ENCODE peak calls at places on chromosomes 5 and 9, in five cellular contexts. B is H9, N is neuronal stem cell, F is mesenchymal stem cell, G is trophoblast cell. T is an unnamed sample.

GRCh38 chr5:150626853-150627276 is 13.6 kb upstream of the SYNPO start:
- DNase-seq in N (no peak), F (no peak), B (no peak), G (peak; percentile 73), T (no peak)

GRCh38 chr5:68239485-68239884 is 23.9 kb downstream of the PIK3R1 start:
- DNase-seq in N (no peak), F (peak; percentile 90), B (no peak), G (peak; percentile 39), T (peak; percentile 90)

GRCh38 chr5:33890633-33891032 is 1.2 kb downstream of the ADAMTS12 start:
- DNase-seq in F (peak; percentile 71), G (no peak), B (peak; percentile 44), N (no peak), T (peak; percentile 51)

GRCh38 chr5:152632380-152632779 is 227.3 kb upstream of the NMUR2 start:
- DNase-seq in N (no peak), B (no peak), G (peak; percentile 86), F (no peak), T (no peak)

GRCh38 chr9:91491624-91492023 is 68.0 kb upstream of the NFIL3 start:
- DNase-seq in N (no peak), F (no peak), B (no peak), G (no peak), T (no peak)

GRCh38 chr9:88268886-88269285 is 119.4 kb upstream of the SPIN1 start:
- DNase-seq in F (no peak), G (peak; percentile 69), N (no peak), B (no peak), T (no peak)

GRCh38 chr5:39256472-39256871 is 37.1 kb upstream of the FYB1 start:
- DNase-seq in N (no peak), B (no peak), G (peak; percentile 52), F (peak; percentile 62), T (peak; percentile 89)

GRCh38 chr5:76789991-76790571 is 28.7 kb upstream of the F2RL1 start:
- DNase-seq in N (no peak), B (no peak), G (no peak), F (no peak), T (peak; percentile 85)

GRCh38 chr5:173721259-173722232 is 105.1 kb upstream of the BOD1 start:
- DNase-seq in G (no peak), N (no peak), B (no peak), F (no peak), T (no peak)

GRCh38 chr9:86924206-86924605 is 23.1 kb downstream of the GAS1 start:
- DNase-seq in B (no peak), N (no peak), F (no peak), G (no peak), T (no peak)

GRCh38 chr5:124963236-124963929 is 216.9 kb upstream of the ZNF608 start:
- DNase-seq in G (peak; percentile 97), F (peak; percentile 93), N (no peak), B (peak; percentile 55), T (peak; percentile 95)

GRCh38 chr5:180136661-180137381 is 65.3 kb upstream of the RNF130 start:
- DNase-seq in N (no peak), F (no peak), B (peak; percentile 36), G (no peak), T (no peak)

GRCh38 chr5:96143450-96143849 is 181.8 kb upstream of the ELL2 start:
- DNase-seq in B (no peak), F (peak; percentile 61), N (no peak), G (no peak), T (peak; percentile 81)

GRCh38 chr5:143119301-143119769 is 284.2 kb downstream of the NR3C1 start:
- DNase-seq in B (no peak), G (no peak), N (no peak), F (no peak), T (peak; percentile 35)

GRCh38 chr5:84303315-84303714 is 81.4 kb downstream of the EDIL3 start:
- DNase-seq in N (no peak), F (no peak), G (no peak), B (no peak), T (peak; percentile 62)

GRCh38 chr9:133430244-133430643 is 8.1 kb downstream of the ADAMTS13 start:
- DNase-seq in N (no peak), F (no peak), B (no peak), G (no peak), T (no peak)

GRCh38 chr9:21525174-21525573 is 43.1 kb upstream of the IFNE start:
- DNase-seq in N (no peak), F (no peak), B (no peak), G (no peak), T (no peak)

GRCh38 chr9:21524099-21524830 is 42.2 kb upstream of the IFNE start:
- DNase-seq in B (no peak), F (no peak), N (no peak), G (no peak), T (no peak)

GRCh38 chr9:21528123-21528808 is 46.2 kb upstream of the IFNE start:
- DNase-seq in G (no peak), N (no peak), F (no peak), B (no peak), T (no peak)

GRCh38 chr9:21523021-21524014 is 41.2 kb upstream of the IFNE start:
- DNase-seq in B (no peak), N (no peak), G (no peak), F (no peak), T (no peak)

DNA sequence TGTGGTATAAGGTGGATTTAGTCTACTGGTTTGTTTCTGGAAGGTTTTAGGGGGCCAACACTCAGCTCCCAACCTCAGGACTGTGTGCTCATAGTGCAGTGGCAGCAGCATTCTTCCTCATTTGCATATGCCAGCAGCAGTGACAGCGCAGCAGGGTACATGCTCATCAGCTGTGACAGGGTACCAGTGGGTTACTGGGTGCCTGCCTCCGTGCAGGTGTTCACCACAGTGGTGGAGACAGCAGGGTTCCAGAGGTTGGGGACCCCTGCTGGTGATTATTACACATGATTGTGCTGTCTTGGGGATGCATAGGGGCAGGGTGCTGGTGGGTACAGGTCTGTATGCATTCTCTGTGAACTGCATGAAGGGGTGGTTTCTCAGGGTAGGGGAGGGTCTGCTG is 45.5 kb upstream of the IFNE start:
- DNase-seq in F (no peak), B (no peak), N (no peak), G (no peak), T (no peak)
- H3K9me3 ChIP-seq in F (no peaks in the 10 kb centered on the region), B (no peaks in the 10 kb centered on the region), N (no peaks in the 10 kb centered on the region), G (no peaks in the 10 kb centered on the region), T (no peaks in the 10 kb centered on the region)

DNA sequence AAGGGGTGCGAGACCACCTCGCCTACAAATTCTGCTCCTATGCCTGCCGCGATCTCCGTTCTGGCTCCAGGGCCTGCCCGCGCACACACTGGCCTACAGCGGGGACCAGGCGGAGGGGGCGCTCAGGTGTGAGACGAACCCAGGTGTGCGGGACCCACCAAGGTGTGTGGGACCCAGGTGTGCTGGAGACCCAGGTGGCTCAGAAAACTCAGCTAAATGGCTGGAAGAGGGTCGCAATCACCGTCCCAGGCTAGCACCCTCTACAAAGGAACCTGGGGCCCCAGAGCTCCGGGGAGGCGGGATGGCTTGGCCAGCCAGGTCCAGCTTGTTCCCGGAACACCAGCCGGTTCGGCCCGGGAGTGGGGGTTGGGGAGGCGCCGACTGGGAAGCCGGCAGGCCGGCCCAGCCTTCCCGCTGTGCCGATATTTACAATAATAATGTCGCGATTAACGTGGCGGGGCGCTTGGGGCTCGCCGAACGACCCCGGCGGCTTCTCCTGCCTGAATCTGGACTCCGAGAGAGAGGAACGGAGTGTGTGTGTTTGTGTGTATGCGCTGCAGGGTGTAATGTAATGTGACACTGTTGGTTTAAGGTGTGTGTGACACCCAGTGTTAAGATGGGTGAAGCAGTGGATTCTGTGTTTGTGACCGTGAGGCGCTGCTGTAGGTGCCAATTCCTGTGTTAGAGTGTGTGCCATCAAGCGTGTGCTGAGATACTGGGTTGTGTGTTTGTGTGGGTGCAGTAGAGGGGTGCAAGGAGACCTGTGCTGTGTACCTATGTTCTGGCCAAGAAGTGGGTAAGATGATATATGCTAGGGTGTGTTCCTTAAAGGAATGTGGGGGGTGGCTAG is 1.4 kb downstream of the PCDH1 start:
- DNase-seq in F (peak; percentile 10), B (no peak), G (peak; percentile 62), N (no peak), T (no peak)
- H3K14ac ChIP-seq in F (no peak overlapping the region), B (peak overlapping the region; percentile 41), G (no peak overlapping the region), N (peak overlapping the region; percentile 78), T (no peak overlapping the region)

GRCh38 chr5:141389153-141390042 is 1.9 kb downstream of the PCDHGB4 start:
- DNase-seq in N (no peak), B (no peak), G (no peak), F (no peak), T (no peak)
- H3K9me3 ChIP-seq in N (peaks cover 40% of the 10 kb centered on the region), B (peaks cover 44% of the 10 kb centered on the region), G (peaks cover 40% of the 10 kb centered on the region), F (peaks cover 61% of the 10 kb centered on the region), T (peaks cover 53% of the 10 kb centered on the region)

GRCh38 chr5:54347221-54347865 is 37.0 kb upstream of the ARL15 start:
- DNase-seq in F (no peak), B (no peak), G (no peak), N (no peak), T (no peak)

DNA sequence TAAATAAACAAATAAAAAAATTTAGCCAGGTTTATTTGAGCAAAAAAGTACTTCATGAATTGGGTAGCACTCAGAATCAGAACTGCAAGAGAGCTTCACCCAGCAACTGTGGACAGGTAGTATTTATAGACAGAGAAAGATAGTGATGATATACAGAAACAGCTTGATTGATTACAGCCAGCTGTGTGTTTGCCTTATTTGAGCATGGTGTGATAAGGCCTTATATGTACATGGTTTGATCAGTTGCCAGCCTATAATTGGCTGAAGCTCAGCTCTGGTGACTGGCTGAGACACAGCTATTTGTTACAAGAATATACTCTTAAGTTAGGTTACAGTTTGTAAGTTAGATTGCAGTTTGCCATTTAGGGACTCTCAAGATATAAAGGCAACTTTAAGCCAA is 34.3 kb upstream of the ARL15 start:
- DNase-seq in N (no peak), B (no peak), F (no peak), G (no peak), T (no peak)
- H3K14ac ChIP-seq in N (no peak overlapping the region), B (no peak overlapping the region), F (no peak overlapping the region), G (no peak overlapping the region), T (no peak overlapping the region)